ENCODE peak calls at places on chromosomes 3 and 15, in ten cellular contexts. F is mammary epithelial cell; Z is HepG2; L is DND-41; W is K562; X is heart right ventricle; V is hepatocyte; G is CD8-positive, alpha-beta memory T cell; A is SJCRH30; E is naive thymus-derived CD4-positive, alpha-beta T cell. I is an unnamed sample. For H3K36me3 and H3K4me1, the result is how much of the 10 kb centered on the place peaks cover.

GRCh38 chr3:100709840-100710235 is 544 bp downstream of the TFG start:
- DNase-seq in E (peak), L (peak), Z (no peak), X (peak), A (peak), W (peak), G (peak), V (peak), F (peak), I (peak)

GRCh38 chr3:196378442-196378841 is 40.3 kb upstream of the TM4SF19 start:
- DNase-seq in L (peak), X (no peak), W (peak), F (no peak), A (no peak), E (no peak), Z (no peak), V (no peak), G (no peak), I (no peak)

GRCh38 chr15:39304931-39305728 is 275.7 kb upstream of the THBS1 start:
- DNase-seq in F (peak), A (peak), X (no peak), Z (no peak), V (no peak), L (no peak), W (no peak), E (no peak), G (no peak), I (no peak)

GRCh38 chr15:33864360-33865075 is 103.8 kb upstream of the CHRM5 start:
- DNase-seq in V (no peak), L (no peak), Z (no peak), F (no peak), X (no peak), G (no peak), A (no peak), E (no peak), W (no peak), I (no peak)

GRCh38 chr15:76333309-76333708 is 3.3 kb upstream of the ISL2 start:
- DNase-seq in W (no peak), E (no peak), G (no peak), V (no peak), Z (no peak), X (no peak), A (no peak), F (no peak), L (no peak), I (no peak)

GRCh38 chr15:78216276-78217229 is 17.8 kb downstream of the ACSBG1 start:
- DNase-seq in V (no peak), A (no peak), E (no peak), Z (no peak), F (peak), X (peak), W (no peak), L (no peak), G (no peak), I (no peak)

GRCh38 chr3:162799910-162800309 is 1303.3 kb downstream of the OTOL1 start:
- DNase-seq in L (no peak), V (no peak), G (no peak), A (no peak), W (no peak), X (no peak), F (no peak), E (no peak), Z (no peak), I (no peak)

GRCh38 chr15:55016225-55016624 is 180.5 kb downstream of the RSL24D1 start:
- DNase-seq in A (no peak), W (no peak), Z (no peak), X (no peak), L (no peak), G (no peak), F (no peak), V (no peak), E (no peak), I (no peak)

GRCh38 chr3:169179193-169180122 is 484.1 kb downstream of the MECOM start:
- DNase-seq in L (no peak), E (no peak), A (no peak), X (no peak), F (no peak), G (no peak), W (no peak), Z (no peak), V (peak), I (no peak)

GRCh38 chr3:116276637-116277036 is 168.7 kb downstream of the LSAMP start:
- DNase-seq in G (no peak), L (no peak), A (no peak), X (no peak), Z (no peak), V (no peak), W (no peak), F (no peak), E (no peak), I (no peak)

GRCh38 chr3:184568918-184569829 is 7.6 kb downstream of the EPHB3 start:
- DNase-seq in X (peak), E (no peak), F (peak), V (peak), Z (no peak), L (no peak), G (no peak), W (no peak), A (peak), I (peak)

GRCh38 chr3:185733980-185734724 is 90.7 kb downstream of the IGF2BP2 start:
- DNase-seq in V (peak), G (no peak), X (peak), E (no peak), W (peak), Z (peak), L (peak), F (peak), A (peak), I (no peak)

GRCh38 chr3:53254190-53254809 is 1.5 kb downstream of the TKT start:
- DNase-seq in E (no peak), Z (no peak), L (peak), X (no peak), A (no peak), V (peak), G (no peak), F (peak), W (no peak), I (peak)

GRCh38 chr3:52262447-52262846 is 16.0 kb downstream of the WDR82 start:
- DNase-seq in G (no peak), E (no peak), F (no peak), Z (no peak), X (no peak), A (no peak), L (no peak), W (no peak), V (no peak), I (no peak)

GRCh38 chr3:77039606-77040553 is at the start of gene ROBO2:
- DNase-seq in F (peak), A (peak), Z (no peak), G (no peak), L (no peak), E (no peak), X (no peak), W (peak), V (peak), I (peak)

GRCh38 chr3:127030328-127031045 is 47.6 kb downstream of the PLXNA1 start:
- DNase-seq in E (no peak), L (no peak), A (no peak), F (no peak), G (no peak), V (no peak), Z (no peak), W (no peak), X (no peak), I (no peak)

GRCh38 chr3:181739628-181740027 is 27.9 kb downstream of the SOX2 start:
- DNase-seq in L (no peak), A (no peak), X (no peak), W (no peak), G (no peak), Z (no peak), F (peak), E (no peak), V (no peak), I (no peak)

GRCh38 chr15:93012793-93013192 is 76.2 kb downstream of the RGMA start:
- DNase-seq in F (no peak), L (no peak), G (no peak), Z (no peak), E (no peak), A (no peak), V (no peak), W (no peak), X (no peak), I (no peak)
- H3K36me3 ChIP-seq in F (half or more), L (half or more), G (half or more), Z (half or more), E (half or more), A (half or more), V (under half), W (half or more), X (half or more), I (under half)

DNA sequence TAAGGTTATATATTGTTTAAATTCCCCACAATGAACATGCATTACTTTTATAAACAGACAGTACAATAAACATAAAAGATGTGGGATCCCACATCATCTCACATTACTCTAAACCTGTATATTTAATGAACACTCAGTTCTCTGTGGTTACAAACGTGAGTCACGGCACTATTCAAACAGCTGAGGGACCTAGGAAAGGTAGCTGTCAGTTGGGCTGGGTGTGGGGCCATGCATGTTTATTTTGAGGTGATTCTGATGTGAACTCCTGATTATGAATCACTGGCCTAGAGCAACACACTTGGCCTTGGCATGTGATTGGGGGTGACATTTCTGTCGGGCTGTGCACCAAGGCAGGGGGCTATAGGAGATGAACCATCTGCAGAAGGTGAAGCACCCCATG is 147.6 kb upstream of the HACD2 start:
- DNase-seq in Z (peak), W (no peak), V (peak), L (no peak), A (no peak), G (no peak), E (no peak), X (no peak), F (peak), I (no peak)
- H3K4me1 ChIP-seq in Z (under half), W (under half), V (under half), L (under half), A (under half), G (under half), E (under half), X (under half), F (under half), I (under half)

GRCh38 chr3:57910988-57911387 is 97.2 kb upstream of the FLNB start:
- DNase-seq in X (no peak), V (no peak), L (peak), A (peak), G (no peak), W (no peak), F (no peak), E (no peak), Z (peak), I (no peak)
- H3K36me3 ChIP-seq in X (half or more), V (under half), L (half or more), A (under half), G (under half), W (half or more), F (under half), E (under half), Z (under half), I (under half)

GRCh38 chr3:147390589-147391569 is 15.5 kb downstream of the ZIC4 start:
- DNase-seq in G (no peak), W (no peak), V (no peak), A (no peak), F (no peak), Z (no peak), L (no peak), X (no peak), E (no peak), I (no peak)
- H3K4me1 ChIP-seq in G (under half), W (under half), V (under half), A (under half), F (under half), Z (under half), L (under half), X (under half), E (under half), I (under half)

GRCh38 chr15:59170295-59170881 is 36.3 kb upstream of the LDHAL6B start:
- DNase-seq in A (no peak), W (no peak), Z (peak), G (no peak), V (peak), F (peak), E (no peak), X (no peak), L (no peak), I (peak)

GRCh38 chr15:59170998-59171397 is 35.6 kb upstream of the LDHAL6B start:
- DNase-seq in W (no peak), X (no peak), G (no peak), V (no peak), F (no peak), L (no peak), A (no peak), E (no peak), Z (no peak), I (no peak)

GRCh38 chr15:59173194-59173593 is 33.4 kb upstream of the LDHAL6B start:
- DNase-seq in V (no peak), G (no peak), W (no peak), F (no peak), X (no peak), A (no peak), E (no peak), Z (no peak), L (no peak), I (no peak)

GRCh38 chr15:59174161-59174845 is 32.3 kb upstream of the LDHAL6B start:
- DNase-seq in A (no peak), F (no peak), W (no peak), X (no peak), E (no peak), V (no peak), Z (no peak), G (no peak), L (no peak), I (no peak)

GRCh38 chr15:59172289-59172901 is 34.2 kb upstream of the LDHAL6B start:
- DNase-seq in W (no peak), L (no peak), E (no peak), G (no peak), V (no peak), X (no peak), Z (no peak), A (no peak), F (no peak), I (no peak)
- H3K36me3 ChIP-seq in W (under half), L (under half), E (under half), G (under half), V (under half), X (under half), Z (under half), A (under half), F (under half), I (under half)